ENCODE peak calls at places on chromosomes 11 and 22, in eight cellular contexts. One of them, this sample, is unnamed.

GRCh38 chr11:42138454-42138853 is 679.0 kb upstream of the LRRC4C start:
- DNase-seq in head of caudate nucleus: no peak
- DNase-seq in CD8-positive, alpha-beta T cell: no peak
- DNase-seq in NCI-H446: no peak
- DNase-seq in activated gamma-delta T cell: no peak
- DNase-seq in fibroblast of lung: no peak
- DNase-seq in mucosa of descending colon: no peak
- DNase-seq in ELR: no peak
- DNase-seq in this sample: no peak

GRCh38 chr22:49724030-49724892 is 103.4 kb downstream of the BRD1 start:
- DNase-seq in CD8-positive, alpha-beta T cell: no peak
- DNase-seq in ELR: no peak
- DNase-seq in NCI-H446: no peak
- DNase-seq in head of caudate nucleus: no peak
- DNase-seq in fibroblast of lung: no peak
- DNase-seq in activated gamma-delta T cell: no peak
- DNase-seq in mucosa of descending colon: no peak
- DNase-seq in this sample: peak; percentile 21

GRCh38 chr11:79363861-79364378 is 76.9 kb downstream of the TENM4 start:
- DNase-seq in head of caudate nucleus: no peak
- DNase-seq in activated gamma-delta T cell: no peak
- DNase-seq in mucosa of descending colon: no peak
- DNase-seq in CD8-positive, alpha-beta T cell: no peak
- DNase-seq in NCI-H446: no peak
- DNase-seq in ELR: no peak
- DNase-seq in fibroblast of lung: peak; percentile 56
- DNase-seq in this sample: no peak

GRCh38 chr22:50244420-50245213 is at the start of gene TUBGCP6:
- DNase-seq in fibroblast of lung: peak; percentile 94
- DNase-seq in mucosa of descending colon: peak; percentile 97
- DNase-seq in CD8-positive, alpha-beta T cell: peak; percentile 89
- DNase-seq in ELR: peak; percentile 95
- DNase-seq in head of caudate nucleus: peak; percentile 98
- DNase-seq in NCI-H446: peak; percentile 61
- DNase-seq in activated gamma-delta T cell: peak; percentile 92
- DNase-seq in this sample: peak; percentile 91

GRCh38 chr11:115927823-115928329 is 423.7 kb upstream of the CADM1 start:
- DNase-seq in ELR: no peak
- DNase-seq in head of caudate nucleus: no peak
- DNase-seq in fibroblast of lung: no peak
- DNase-seq in activated gamma-delta T cell: no peak
- DNase-seq in NCI-H446: no peak
- DNase-seq in CD8-positive, alpha-beta T cell: no peak
- DNase-seq in mucosa of descending colon: no peak
- DNase-seq in this sample: no peak

GRCh38 chr11:86606849-86607481 is 65.5 kb downstream of the ME3 start:
- DNase-seq in ELR: peak; percentile 82
- DNase-seq in NCI-H446: no peak
- DNase-seq in activated gamma-delta T cell: no peak
- DNase-seq in head of caudate nucleus: no peak
- DNase-seq in fibroblast of lung: peak; percentile 54
- DNase-seq in CD8-positive, alpha-beta T cell: no peak
- DNase-seq in mucosa of descending colon: no peak
- DNase-seq in this sample: no peak

GRCh38 chr11:59283825-59284772 is 71.4 kb upstream of the MPEG1 start:
- DNase-seq in activated gamma-delta T cell: no peak
- DNase-seq in NCI-H446: peak; percentile 26
- DNase-seq in head of caudate nucleus: peak; percentile 58
- DNase-seq in mucosa of descending colon: no peak
- DNase-seq in CD8-positive, alpha-beta T cell: peak; percentile 37
- DNase-seq in fibroblast of lung: peak; percentile 23
- DNase-seq in ELR: peak; percentile 63
- DNase-seq in this sample: peak; percentile 14

GRCh38 chr22:42396621-42397331 is 35.4 kb downstream of the NFAM1 start:
- DNase-seq in fibroblast of lung: no peak
- DNase-seq in activated gamma-delta T cell: no peak
- DNase-seq in mucosa of descending colon: no peak
- DNase-seq in head of caudate nucleus: peak; percentile 12
- DNase-seq in ELR: no peak
- DNase-seq in CD8-positive, alpha-beta T cell: peak; percentile 31
- DNase-seq in NCI-H446: no peak
- DNase-seq in this sample: no peak

GRCh38 chr11:43278302-43278956 is 33.4 kb upstream of the API5 start:
- DNase-seq in ELR: peak; percentile 56
- DNase-seq in NCI-H446: peak; percentile 32
- DNase-seq in fibroblast of lung: peak; percentile 19
- DNase-seq in head of caudate nucleus: no peak
- DNase-seq in activated gamma-delta T cell: no peak
- DNase-seq in CD8-positive, alpha-beta T cell: no peak
- DNase-seq in mucosa of descending colon: no peak
- DNase-seq in this sample: no peak

GRCh38 chr11:50072226-50073112 is 39.8 kb downstream of the OR4C45 start:
- DNase-seq in ELR: no peak
- DNase-seq in NCI-H446: no peak
- DNase-seq in activated gamma-delta T cell: no peak
- DNase-seq in fibroblast of lung: no peak
- DNase-seq in head of caudate nucleus: no peak
- DNase-seq in mucosa of descending colon: no peak
- DNase-seq in CD8-positive, alpha-beta T cell: no peak
- DNase-seq in this sample: no peak

GRCh38 chr11:123904932-123905331 is 3.0 kb downstream of the OR8D4 start:
- DNase-seq in CD8-positive, alpha-beta T cell: no peak
- DNase-seq in head of caudate nucleus: no peak
- DNase-seq in mucosa of descending colon: no peak
- DNase-seq in ELR: no peak
- DNase-seq in fibroblast of lung: no peak
- DNase-seq in activated gamma-delta T cell: no peak
- DNase-seq in NCI-H446: no peak
- DNase-seq in this sample: no peak

GRCh38 chr22:33666661-33667619 is 253.3 kb downstream of the LARGE1 start:
- DNase-seq in CD8-positive, alpha-beta T cell: no peak
- DNase-seq in ELR: no peak
- DNase-seq in fibroblast of lung: no peak
- DNase-seq in head of caudate nucleus: no peak
- DNase-seq in NCI-H446: no peak
- DNase-seq in activated gamma-delta T cell: no peak
- DNase-seq in mucosa of descending colon: no peak
- DNase-seq in this sample: no peak

GRCh38 chr22:31343235-31344191 is 2.6 kb downstream of the PATZ1 start:
- DNase-seq in NCI-H446: no peak
- DNase-seq in mucosa of descending colon: peak; percentile 83
- DNase-seq in ELR: peak; percentile 41
- DNase-seq in activated gamma-delta T cell: no peak
- DNase-seq in head of caudate nucleus: peak; percentile 31
- DNase-seq in CD8-positive, alpha-beta T cell: no peak
- DNase-seq in fibroblast of lung: no peak
- DNase-seq in this sample: no peak

GRCh38 chr22:19862616-19863246 is 8.1 kb upstream of the GNB1L start:
- DNase-seq in head of caudate nucleus: no peak
- DNase-seq in activated gamma-delta T cell: no peak
- DNase-seq in mucosa of descending colon: no peak
- DNase-seq in ELR: no peak
- DNase-seq in CD8-positive, alpha-beta T cell: no peak
- DNase-seq in fibroblast of lung: no peak
- DNase-seq in NCI-H446: no peak
- DNase-seq in this sample: no peak

GRCh38 chr11:131511794-131512193 is 141.4 kb downstream of the NTM start:
- DNase-seq in ELR: peak; percentile 28
- DNase-seq in fibroblast of lung: no peak
- DNase-seq in NCI-H446: no peak
- DNase-seq in activated gamma-delta T cell: no peak
- DNase-seq in head of caudate nucleus: peak; percentile 47
- DNase-seq in mucosa of descending colon: no peak
- DNase-seq in CD8-positive, alpha-beta T cell: no peak
- DNase-seq in this sample: no peak

GRCh38 chr22:42608481-42609361 is 6.0 kb downstream of the POLDIP3 start:
- DNase-seq in activated gamma-delta T cell: no peak
- DNase-seq in fibroblast of lung: peak; percentile 78
- DNase-seq in NCI-H446: no peak
- DNase-seq in CD8-positive, alpha-beta T cell: no peak
- DNase-seq in ELR: peak; percentile 64
- DNase-seq in head of caudate nucleus: peak; percentile 62
- DNase-seq in mucosa of descending colon: no peak
- DNase-seq in this sample: no peak

GRCh38 chr11:88695701-88696414 is 358.3 kb upstream of the CTSC start:
- DNase-seq in mucosa of descending colon: no peak
- DNase-seq in ELR: no peak
- DNase-seq in fibroblast of lung: peak; percentile 3
- DNase-seq in head of caudate nucleus: no peak
- DNase-seq in activated gamma-delta T cell: no peak
- DNase-seq in NCI-H446: no peak
- DNase-seq in CD8-positive, alpha-beta T cell: no peak
- DNase-seq in this sample: no peak

GRCh38 chr11:80702264-80702663 is 1261.4 kb upstream of the TENM4 start:
- DNase-seq in CD8-positive, alpha-beta T cell: no peak
- DNase-seq in mucosa of descending colon: no peak
- DNase-seq in fibroblast of lung: peak; percentile 32
- DNase-seq in head of caudate nucleus: no peak
- DNase-seq in activated gamma-delta T cell: no peak
- DNase-seq in ELR: no peak
- DNase-seq in NCI-H446: no peak
- DNase-seq in this sample: no peak

GRCh38 chr22:23772315-23773246 is at the start of gene MMP11:
- DNase-seq in head of caudate nucleus: no peak
- DNase-seq in CD8-positive, alpha-beta T cell: peak; percentile 56
- DNase-seq in ELR: peak; percentile 65
- DNase-seq in activated gamma-delta T cell: peak; percentile 41
- DNase-seq in mucosa of descending colon: peak; percentile 79
- DNase-seq in fibroblast of lung: peak; percentile 37
- DNase-seq in NCI-H446: no peak
- DNase-seq in this sample: peak; percentile 57

GRCh38 chr11:67289651-67290479 is 762 bp downstream of the ANKRD13D start:
- DNase-seq in head of caudate nucleus: no peak
- DNase-seq in activated gamma-delta T cell: no peak
- DNase-seq in fibroblast of lung: no peak
- DNase-seq in mucosa of descending colon: peak; percentile 82
- DNase-seq in NCI-H446: no peak
- DNase-seq in ELR: peak; percentile 58
- DNase-seq in CD8-positive, alpha-beta T cell: peak; percentile 22
- DNase-seq in this sample: no peak

GRCh38 chr11:34565417-34566208 is 52.0 kb upstream of the ELF5 start:
- DNase-seq in head of caudate nucleus: no peak
- DNase-seq in mucosa of descending colon: no peak
- DNase-seq in NCI-H446: no peak
- DNase-seq in activated gamma-delta T cell: no peak
- DNase-seq in CD8-positive, alpha-beta T cell: no peak
- DNase-seq in ELR: peak; percentile 26
- DNase-seq in fibroblast of lung: no peak
- DNase-seq in this sample: no peak

GRCh38 chr22:50456026-50456425 is 18.8 kb downstream of the SBF1 start:
- DNase-seq in CD8-positive, alpha-beta T cell: no peak
- DNase-seq in head of caudate nucleus: no peak
- DNase-seq in fibroblast of lung: no peak
- DNase-seq in ELR: no peak
- DNase-seq in NCI-H446: no peak
- DNase-seq in mucosa of descending colon: no peak
- DNase-seq in activated gamma-delta T cell: no peak
- DNase-seq in this sample: no peak